ENCODE peak calls at places on chromosomes 16 and 17, in ten cellular contexts. Y is AG08396, C is sigmoid colon, U is MCF 10A, Q is HTR-8/SVneo, B is left ventricle myocardium inferior, T is amniotic epithelial cell, W is coronary artery, K is omental fat pad, P is cardiac fibroblast. J is an unnamed sample.

GRCh38 chr16:81945665-81946064 is 65.6 kb downstream of the SDR42E1 start:
- DNase-seq in Q (no peak), W (no peak), Y (peak; percentile 24), K (no peak), U (no peak), P (peak; percentile 56), C (no peak), T (peak; percentile 29), B (no peak), J (no peak)

GRCh38 chr16:66610111-66610820 is 5.8 kb downstream of the CMTM3 start:
- DNase-seq in U (no peak), C (no peak), P (no peak), K (no peak), T (no peak), W (no peak), Y (no peak), Q (no peak), B (no peak), J (no peak)

GRCh38 chr16:23254338-23254737 is 47.8 kb upstream of the SCNN1B start:
- DNase-seq in P (peak; percentile 10), Y (peak; percentile 60), C (no peak), B (no peak), K (no peak), W (no peak), Q (peak; percentile 8), U (peak; percentile 75), T (no peak), J (no peak)

GRCh38 chr17:75830168-75831031 is 13.8 kb downstream of the UNC13D start:
- DNase-seq in T (no peak), P (no peak), K (no peak), U (no peak), W (no peak), Y (peak; percentile 61), Q (peak; percentile 41), C (peak; percentile 63), B (no peak), J (no peak)

GRCh38 chr17:45719335-45720071 is 64.6 kb upstream of the CRHR1 start:
- DNase-seq in K (no peak), T (peak; percentile 93), Q (peak; percentile 91), P (peak; percentile 72), Y (peak; percentile 83), C (no peak), W (no peak), B (no peak), U (peak; percentile 83), J (peak; percentile 74)

GRCh38 chr17:65529761-65530157 is 31.7 kb downstream of the AXIN2 start:
- DNase-seq in B (no peak), T (no peak), U (no peak), Q (no peak), P (no peak), Y (no peak), W (no peak), K (no peak), C (no peak), J (no peak)

GRCh38 chr17:50205111-50205821 is 3.8 kb upstream of the COL1A1 start:
- DNase-seq in Y (no peak), B (peak; percentile 48), W (no peak), C (peak; percentile 67), P (peak; percentile 49), T (no peak), K (no peak), Q (no peak), U (no peak), J (no peak)

GRCh38 chr17:3019761-3020160 is 43.6 kb downstream of the OR1D5 start:
- DNase-seq in W (no peak), K (no peak), T (no peak), B (no peak), Y (no peak), C (no peak), U (no peak), P (no peak), Q (no peak), J (no peak)

GRCh38 chr16:79076039-79076767 is 524.3 kb downstream of the MAF start:
- DNase-seq in W (no peak), Q (no peak), C (no peak), B (no peak), T (no peak), K (no peak), U (no peak), P (no peak), Y (no peak), J (no peak)

GRCh38 chr17:55769625-55770000 is 18.8 kb downstream of the PCTP start:
- DNase-seq in B (no peak), U (peak; percentile 83), K (no peak), T (peak; percentile 83), P (peak; percentile 92), C (peak; percentile 73), W (no peak), Y (peak; percentile 72), Q (peak; percentile 64), J (no peak)

GRCh38 chr16:67539691-67540635 is 11.3 kb downstream of the RIPOR1 start:
- DNase-seq in B (no peak), K (no peak), P (no peak), C (no peak), W (no peak), U (no peak), Y (no peak), T (no peak), Q (no peak), J (no peak)

GRCh38 chr16:14502256-14502875 is 127.7 kb downstream of the PARN start:
- DNase-seq in B (no peak), T (no peak), K (no peak), C (no peak), P (no peak), W (no peak), Y (no peak), Q (no peak), U (no peak), J (no peak)

GRCh38 chr16:48607056-48607825 is 2.7 kb downstream of the N4BP1 start:
- DNase-seq in K (no peak), W (no peak), Y (peak; percentile 29), B (no peak), U (peak; percentile 88), Q (no peak), C (no peak), P (peak; percentile 60), T (peak; percentile 91), J (peak; percentile 53)

GRCh38 chr16:24419709-24420108 is 119.7 kb upstream of the RBBP6 start:
- DNase-seq in C (no peak), K (no peak), T (no peak), B (no peak), P (no peak), Q (no peak), Y (no peak), U (no peak), W (no peak), J (no peak)

GRCh38 chr16:17238285-17239028 is 232.3 kb downstream of the XYLT1 start:
- DNase-seq in K (no peak), Y (no peak), C (no peak), U (no peak), Q (no peak), T (no peak), P (no peak), W (no peak), B (no peak), J (no peak)

GRCh38 chr17:48578616-48579560 is 738 bp upstream of the HOXB4 start:
- DNase-seq in W (no peak), C (no peak), T (no peak), K (no peak), P (no peak), B (no peak), Y (no peak), Q (no peak), U (no peak), J (no peak)

GRCh38 chr17:37246085-37246484 is 129.7 kb upstream of the C17orf78 start:
- DNase-seq in T (no peak), Y (no peak), K (no peak), U (no peak), C (no peak), Q (no peak), W (no peak), B (no peak), P (no peak), J (no peak)

GRCh38 chr17:58281511-58282011 is 826 bp upstream of the MPO start:
- DNase-seq in P (no peak), Q (no peak), W (no peak), K (no peak), T (no peak), Y (peak; percentile 4), B (no peak), U (no peak), C (no peak), J (no peak)

GRCh38 chr17:72119963-72120877 is 600 bp upstream of the SOX9 start:
- DNase-seq in B (peak; percentile 50), K (no peak), W (no peak), T (peak; percentile 82), Q (no peak), U (peak; percentile 61), Y (peak; percentile 78), C (peak; percentile 68), P (peak; percentile 74), J (no peak)

GRCh38 chr17:7079581-7080444 is at the start of gene CLEC10A:
- DNase-seq in U (no peak), K (no peak), P (no peak), T (no peak), C (no peak), Q (no peak), B (no peak), W (no peak), Y (no peak), J (no peak)

GRCh38 chr16:68514511-68514910 is 24.6 kb upstream of the ZFP90 start:
- DNase-seq in W (no peak), Q (no peak), C (no peak), Y (no peak), T (no peak), U (no peak), P (no peak), K (no peak), B (no peak), J (no peak)

GRCh38 chr17:20262116-20262977 is 205.0 kb downstream of the LGALS9B start:
- DNase-seq in W (no peak), B (no peak), U (no peak), Q (no peak), P (no peak), C (no peak), T (no peak), Y (no peak), K (no peak), J (no peak)

GRCh38 chr17:75876190-75876937 is 2.0 kb downstream of the TRIM47 start:
- DNase-seq in B (peak; percentile 51), T (no peak), Y (no peak), C (peak; percentile 77), K (no peak), U (no peak), P (no peak), W (no peak), Q (no peak), J (no peak)

GRCh38 chr17:7132511-7133094 is 18.0 kb upstream of the ASGR2 start:
- DNase-seq in P (peak; percentile 10), Q (no peak), Y (no peak), B (no peak), K (no peak), C (no peak), T (peak; percentile 20), W (no peak), U (no peak), J (no peak)

GRCh38 chr17:7695586-7695985 is 7.3 kb downstream of the WRAP53 start:
- DNase-seq in C (no peak), Y (no peak), W (no peak), P (no peak), U (no peak), T (no peak), B (no peak), Q (no peak), K (no peak), J (no peak)

GRCh38 chr16:50557046-50557445 is 8.8 kb downstream of the NKD1 start:
- DNase-seq in C (no peak), Q (no peak), B (no peak), P (peak; percentile 6), U (no peak), K (no peak), W (no peak), T (peak; percentile 54), Y (no peak), J (no peak)

GRCh38 chr17:79997004-79997673 is 38.5 kb downstream of the TBC1D16 start:
- DNase-seq in B (no peak), P (no peak), W (no peak), U (no peak), C (no peak), Q (no peak), Y (no peak), T (no peak), K (no peak), J (no peak)